ENCODE peak calls at places on chromosomes 4 and X, in nine cellular contexts. E, L, C, J, Z, T, X, F and A are unnamed samples.

GRCh38 chrX:74902806-74903205 is 22.4 kb downstream of the NEXMIF start:
- DNase-seq in E (no peak), L (no peak), C (no peak), J (no peak), Z (no peak), T (no peak), X (no peak), F (no peak), A (no peak)

GRCh38 chrX:39440734-39441305 is 639.6 kb downstream of the MID1IP1 start:
- DNase-seq in E (no peak), L (no peak), C (no peak), J (no peak), Z (no peak), T (no peak), X (no peak), F (no peak), A (no peak)

GRCh38 chrX:16212024-16212423 is 44.7 kb downstream of the MAGEB17 start:
- DNase-seq in E (no peak), L (no peak), C (no peak), J (no peak), Z (no peak), T (no peak), X (no peak), F (no peak), A (no peak)

GRCh38 chr4:151652841-151653547 is 107.8 kb downstream of the GATB start:
- DNase-seq in E (no peak), L (peak), C (no peak), J (no peak), Z (no peak), T (no peak), X (no peak), F (no peak), A (no peak)

GRCh38 chr4:15400911-15401671 is 26.7 kb upstream of the C1QTNF7 start:
- DNase-seq in E (peak), L (peak), C (no peak), J (peak), Z (no peak), T (peak), X (no peak), F (peak), A (no peak)

GRCh38 chr4:171880136-171880535 is 66.9 kb downstream of the GALNTL6 start:
- DNase-seq in E (peak), L (no peak), C (peak), J (no peak), Z (no peak), T (no peak), X (no peak), F (no peak), A (no peak)

GRCh38 chrX:15739886-15740285 is 1.8 kb downstream of the CA5B start:
- DNase-seq in E (no peak), L (no peak), C (no peak), J (no peak), Z (no peak), T (no peak), X (no peak), F (no peak), A (no peak)

GRCh38 chrX:150692837-150693781 is at the start of gene MTMR1:
- DNase-seq in E (no peak), L (no peak), C (no peak), J (peak), Z (peak), T (no peak), X (peak), F (peak), A (peak)

GRCh38 chr4:76513517-76513916 is 78.5 kb downstream of the SHROOM3 start:
- DNase-seq in E (no peak), L (no peak), C (no peak), J (no peak), Z (no peak), T (no peak), X (no peak), F (no peak), A (no peak)
- TF ChIP-seq CTCF in E (no peak), L (no peak), C (no peak), J (no peak), Z (no peak), T (no peak), X (no peak), F (no peak), A (no peak)

DNA sequence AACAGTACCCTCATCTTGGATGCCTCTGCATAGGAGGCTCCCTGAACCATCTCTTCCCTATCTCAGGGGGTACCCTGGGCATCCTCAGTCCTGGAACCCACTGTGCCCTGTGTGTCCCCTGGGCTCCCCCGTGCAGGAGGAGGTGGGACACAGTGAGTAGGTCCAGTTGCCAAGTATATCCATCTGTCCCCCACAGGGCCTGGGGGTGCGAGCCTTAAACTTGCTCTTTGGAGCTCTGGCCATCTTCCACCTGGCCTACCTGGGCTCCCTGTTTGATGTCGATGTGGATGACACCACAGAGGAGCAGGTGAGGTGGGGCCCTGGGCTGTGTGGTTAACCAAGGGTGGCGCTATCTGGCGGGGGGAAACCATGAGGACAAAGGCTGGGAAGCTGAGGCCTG is 4.6 kb upstream of the EBP start:
- DNase-seq in E (no peak), L (no peak), C (no peak), J (no peak), Z (no peak), T (no peak), X (no peak), F (no peak), A (no peak)
- TF ChIP-seq CTCF in E (no peak), L (no peak), C (no peak), J (no peak), Z (no peak), T (no peak), X (no peak), F (no peak), A (no peak)

GRCh38 chrX:8005678-8006347 is 78.6 kb upstream of the PNPLA4 start:
- DNase-seq in E (no peak), L (no peak), C (no peak), J (no peak), Z (no peak), T (no peak), X (no peak), F (no peak), A (no peak)

GRCh38 chrX:8010105-8010504 is 82.9 kb upstream of the PNPLA4 start:
- DNase-seq in E (no peak), L (no peak), C (no peak), J (no peak), Z (no peak), T (no peak), X (no peak), F (no peak), A (no peak)
- TF ChIP-seq CTCF in E (peak), L (no peak), C (no peak), J (no peak), Z (no peak), T (no peak), X (peak), F (no peak), A (no peak)

DNA sequence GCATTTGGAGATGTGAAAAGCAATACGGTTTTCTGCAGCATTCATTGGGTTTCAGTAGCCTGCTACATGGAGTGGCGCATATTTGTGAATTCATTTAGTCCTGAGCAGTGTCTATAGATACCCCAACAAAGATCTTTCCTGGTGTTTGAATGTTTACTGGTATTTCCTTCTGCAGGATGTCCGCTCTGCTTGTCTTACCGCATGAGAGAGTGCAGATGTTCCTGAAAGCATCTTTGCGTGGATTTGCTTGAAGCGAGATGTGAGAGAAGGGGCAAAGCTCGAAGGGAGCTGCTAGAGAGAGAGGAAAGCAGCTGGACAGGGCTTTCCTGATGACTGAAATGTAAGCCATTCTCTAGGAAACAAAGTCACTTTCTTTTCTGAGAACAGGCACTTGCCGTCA is 40.9 kb upstream of the GYPA start:
- DNase-seq in E (no peak), L (no peak), C (no peak), J (no peak), Z (no peak), T (no peak), X (no peak), F (no peak), A (no peak)
- TF ChIP-seq CTCF in E (no peak), L (no peak), C (no peak), J (no peak), Z (no peak), T (no peak), X (no peak), F (no peak), A (no peak)

GRCh38 chr4:8586671-8587468 is 5.7 kb upstream of the CPZ start:
- DNase-seq in E (no peak), L (no peak), C (no peak), J (no peak), Z (no peak), T (no peak), X (no peak), F (no peak), A (no peak)
- TF ChIP-seq CTCF in E (no peak), L (no peak), C (no peak), J (no peak), Z (no peak), T (no peak), X (peak), F (no peak), A (no peak)

GRCh38 chrX:23908219-23909003 is 605 bp downstream of the CXorf58 start:
- DNase-seq in E (no peak), L (no peak), C (no peak), J (no peak), Z (no peak), T (no peak), X (peak), F (no peak), A (no peak)
- TF ChIP-seq CTCF in E (peak), L (peak), C (peak), J (no peak), Z (no peak), T (no peak), X (peak), F (no peak), A (no peak)

GRCh38 chr4:177108708-177109107 is 201.0 kb upstream of the NEIL3 start:
- DNase-seq in E (peak), L (no peak), C (no peak), J (no peak), Z (no peak), T (no peak), X (no peak), F (no peak), A (no peak)
- TF ChIP-seq CTCF in E (peak), L (peak), C (peak), J (no peak), Z (no peak), T (no peak), X (peak), F (no peak), A (no peak)

GRCh38 chrX:27619975-27620374 is 29.8 kb downstream of the DCAF8L2 start:
- DNase-seq in E (no peak), L (no peak), C (peak), J (no peak), Z (no peak), T (no peak), X (no peak), F (no peak), A (no peak)
- TF ChIP-seq CTCF in E (peak), L (no peak), C (peak), J (no peak), Z (no peak), T (no peak), X (peak), F (no peak), A (peak)

GRCh38 chrX:135185795-135186443 is 14.7 kb upstream of the CT55 start:
- DNase-seq in E (peak), L (peak), C (peak), J (no peak), Z (no peak), T (no peak), X (peak), F (peak), A (peak)
- TF ChIP-seq CTCF in E (peak), L (peak), C (peak), J (peak), Z (peak), T (peak), X (peak), F (no peak), A (peak)